ENCODE peak calls at places on chromosomes 3 and 15, in eight cellular contexts. One of them, this sample, is unnamed.

GRCh38 chr15:77939851-77940250 is 137.7 kb downstream of the TBC1D2B start:
- DNase-seq in heart left ventricle: no peak
- DNase-seq in IMR-90: no peak
- DNase-seq in sigmoid colon: no peak
- DNase-seq in suprapubic skin: no peak
- DNase-seq in spleen: no peak
- DNase-seq in K562: no peak
- DNase-seq in lower leg skin: no peak
- DNase-seq in this sample: no peak

GRCh38 chr3:20140881-20141280 is 45.1 kb downstream of the SGO1 start:
- DNase-seq in heart left ventricle: no peak
- DNase-seq in IMR-90: no peak
- DNase-seq in sigmoid colon: no peak
- DNase-seq in suprapubic skin: no peak
- DNase-seq in spleen: no peak
- DNase-seq in K562: no peak
- DNase-seq in lower leg skin: no peak
- DNase-seq in this sample: no peak

GRCh38 chr3:138438896-138439295 is 4.5 kb downstream of the ESYT3 start:
- DNase-seq in heart left ventricle: no peak
- DNase-seq in IMR-90: no peak
- DNase-seq in sigmoid colon: no peak
- DNase-seq in suprapubic skin: no peak
- DNase-seq in spleen: no peak
- DNase-seq in K562: no peak
- DNase-seq in lower leg skin: no peak
- DNase-seq in this sample: no peak

GRCh38 chr3:69809076-69809835 is 70.0 kb downstream of the MITF start:
- DNase-seq in heart left ventricle: no peak
- DNase-seq in IMR-90: peak
- DNase-seq in sigmoid colon: no peak
- DNase-seq in suprapubic skin: no peak
- DNase-seq in spleen: no peak
- DNase-seq in K562: no peak
- DNase-seq in lower leg skin: no peak
- DNase-seq in this sample: no peak

GRCh38 chr15:88652456-88653199 is 13.8 kb downstream of the ISG20 start:
- DNase-seq in heart left ventricle: no peak
- DNase-seq in IMR-90: no peak
- DNase-seq in sigmoid colon: peak
- DNase-seq in suprapubic skin: peak
- DNase-seq in spleen: peak
- DNase-seq in K562: no peak
- DNase-seq in lower leg skin: no peak
- DNase-seq in this sample: no peak

GRCh38 chr3:45179163-45179562 is 33.0 kb upstream of the CDCP1 start:
- DNase-seq in heart left ventricle: no peak
- DNase-seq in IMR-90: no peak
- DNase-seq in sigmoid colon: no peak
- DNase-seq in suprapubic skin: peak
- DNase-seq in spleen: peak
- DNase-seq in K562: no peak
- DNase-seq in lower leg skin: peak
- DNase-seq in this sample: no peak

GRCh38 chr15:35168464-35168863 is 83.4 kb upstream of the NANOGP8 start:
- DNase-seq in heart left ventricle: no peak
- DNase-seq in IMR-90: peak
- DNase-seq in sigmoid colon: no peak
- DNase-seq in suprapubic skin: no peak
- DNase-seq in spleen: no peak
- DNase-seq in K562: no peak
- DNase-seq in lower leg skin: no peak
- DNase-seq in this sample: no peak

GRCh38 chr3:62558549-62559112 is 185.3 kb upstream of the FEZF2 start:
- DNase-seq in heart left ventricle: no peak
- DNase-seq in IMR-90: peak
- DNase-seq in sigmoid colon: no peak
- DNase-seq in suprapubic skin: no peak
- DNase-seq in spleen: no peak
- DNase-seq in K562: peak
- DNase-seq in lower leg skin: no peak
- DNase-seq in this sample: no peak

GRCh38 chr3:50516048-50516871 is 12.8 kb upstream of the CACNA2D2 start:
- DNase-seq in heart left ventricle: peak
- DNase-seq in IMR-90: no peak
- DNase-seq in sigmoid colon: no peak
- DNase-seq in suprapubic skin: no peak
- DNase-seq in spleen: peak
- DNase-seq in K562: peak
- DNase-seq in lower leg skin: no peak
- DNase-seq in this sample: no peak

GRCh38 chr3:49120438-49121135 is at the start of gene USP19:
- DNase-seq in heart left ventricle: peak
- DNase-seq in IMR-90: peak
- DNase-seq in sigmoid colon: peak
- DNase-seq in suprapubic skin: peak
- DNase-seq in spleen: peak
- DNase-seq in K562: peak
- DNase-seq in lower leg skin: peak
- DNase-seq in this sample: peak
- TF ChIP-seq POLR2A in heart left ventricle: peak
- TF ChIP-seq POLR2A in IMR-90: peak
- TF ChIP-seq POLR2A in sigmoid colon: peak
- TF ChIP-seq POLR2A in suprapubic skin: peak
- TF ChIP-seq POLR2A in spleen: no peak
- TF ChIP-seq POLR2A in K562: peak
- TF ChIP-seq POLR2A in lower leg skin: no peak
- TF ChIP-seq POLR2A in this sample: peak

DNA sequence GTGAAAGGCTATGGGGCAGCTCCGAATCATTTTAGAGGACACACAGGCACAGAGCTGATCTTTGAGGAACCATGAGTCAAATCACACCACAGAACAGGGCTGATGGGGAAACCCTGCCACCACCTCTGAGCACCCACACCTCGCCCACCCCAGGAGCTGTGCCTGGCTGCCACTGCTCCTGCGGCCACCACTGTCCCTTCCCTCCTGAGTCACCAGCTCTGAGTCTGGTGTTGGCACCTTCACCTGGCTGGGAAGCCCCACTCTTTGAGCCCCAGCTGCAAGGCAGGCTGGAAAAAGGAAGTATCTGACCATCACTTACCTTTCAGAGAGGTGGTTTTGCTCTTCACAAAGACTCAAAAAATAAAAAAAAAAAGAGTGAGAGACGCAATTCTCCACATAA is 63.6 kb upstream of the MEF2A start:
- DNase-seq in heart left ventricle: no peak
- DNase-seq in IMR-90: no peak
- DNase-seq in sigmoid colon: no peak
- DNase-seq in suprapubic skin: no peak
- DNase-seq in spleen: no peak
- DNase-seq in K562: no peak
- DNase-seq in lower leg skin: no peak
- DNase-seq in this sample: no peak
- TF ChIP-seq POLR2A in heart left ventricle: no peak
- TF ChIP-seq POLR2A in IMR-90: no peak
- TF ChIP-seq POLR2A in sigmoid colon: no peak
- TF ChIP-seq POLR2A in suprapubic skin: no peak
- TF ChIP-seq POLR2A in spleen: no peak
- TF ChIP-seq POLR2A in K562: no peak
- TF ChIP-seq POLR2A in lower leg skin: no peak
- TF ChIP-seq POLR2A in this sample: no peak

GRCh38 chr15:66703540-66703941 is 1.5 kb downstream of the SMAD6 start:
- DNase-seq in heart left ventricle: peak
- DNase-seq in IMR-90: peak
- DNase-seq in sigmoid colon: no peak
- DNase-seq in suprapubic skin: no peak
- DNase-seq in spleen: peak
- DNase-seq in K562: no peak
- DNase-seq in lower leg skin: no peak
- DNase-seq in this sample: no peak
- TF ChIP-seq POLR2A in heart left ventricle: no peak
- TF ChIP-seq POLR2A in IMR-90: no peak
- TF ChIP-seq POLR2A in sigmoid colon: no peak
- TF ChIP-seq POLR2A in suprapubic skin: no peak
- TF ChIP-seq POLR2A in spleen: no peak
- TF ChIP-seq POLR2A in K562: no peak
- TF ChIP-seq POLR2A in lower leg skin: no peak
- TF ChIP-seq POLR2A in this sample: no peak

GRCh38 chr3:166195808-166196207 is 358.6 kb upstream of the BCHE start:
- DNase-seq in heart left ventricle: no peak
- DNase-seq in IMR-90: peak
- DNase-seq in sigmoid colon: no peak
- DNase-seq in suprapubic skin: no peak
- DNase-seq in spleen: no peak
- DNase-seq in K562: no peak
- DNase-seq in lower leg skin: no peak
- DNase-seq in this sample: no peak

GRCh38 chr3:166201476-166201875 is 364.3 kb upstream of the BCHE start:
- DNase-seq in heart left ventricle: no peak
- DNase-seq in IMR-90: no peak
- DNase-seq in sigmoid colon: no peak
- DNase-seq in suprapubic skin: no peak
- DNase-seq in spleen: no peak
- DNase-seq in K562: no peak
- DNase-seq in lower leg skin: no peak
- DNase-seq in this sample: no peak

GRCh38 chr3:166205158-166205557 is 367.9 kb upstream of the BCHE start:
- DNase-seq in heart left ventricle: no peak
- DNase-seq in IMR-90: no peak
- DNase-seq in sigmoid colon: no peak
- DNase-seq in suprapubic skin: no peak
- DNase-seq in spleen: no peak
- DNase-seq in K562: no peak
- DNase-seq in lower leg skin: no peak
- DNase-seq in this sample: no peak

DNA sequence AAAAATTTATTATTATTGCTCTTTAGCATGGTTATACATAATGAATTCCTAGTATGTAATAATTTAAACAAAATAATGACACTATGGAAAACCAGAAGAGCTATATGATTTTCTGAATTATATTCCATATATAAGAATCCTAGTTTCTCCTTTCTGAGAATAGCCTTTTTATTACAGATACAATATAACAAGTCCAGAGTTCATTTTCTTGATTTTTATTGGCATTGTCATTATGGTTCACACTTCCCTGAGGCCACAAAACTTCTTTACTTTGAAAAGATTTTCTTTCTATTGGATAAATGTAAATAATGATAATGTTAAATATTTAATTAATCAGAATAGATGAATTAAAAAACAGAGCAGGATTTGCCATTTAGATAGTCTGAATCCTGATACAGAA is 362.3 kb upstream of the BCHE start:
- DNase-seq in heart left ventricle: no peak
- DNase-seq in IMR-90: no peak
- DNase-seq in sigmoid colon: no peak
- DNase-seq in suprapubic skin: no peak
- DNase-seq in spleen: no peak
- DNase-seq in K562: no peak
- DNase-seq in lower leg skin: no peak
- DNase-seq in this sample: no peak
- TF ChIP-seq POLR2A in heart left ventricle: no peak
- TF ChIP-seq POLR2A in IMR-90: no peak
- TF ChIP-seq POLR2A in sigmoid colon: no peak
- TF ChIP-seq POLR2A in suprapubic skin: no peak
- TF ChIP-seq POLR2A in spleen: no peak
- TF ChIP-seq POLR2A in K562: no peak
- TF ChIP-seq POLR2A in lower leg skin: no peak
- TF ChIP-seq POLR2A in this sample: no peak

GRCh38 chr15:79310985-79311900 is at the start of gene TMED3:
- DNase-seq in heart left ventricle: peak
- DNase-seq in IMR-90: peak
- DNase-seq in sigmoid colon: peak
- DNase-seq in suprapubic skin: no peak
- DNase-seq in spleen: peak
- DNase-seq in K562: peak
- DNase-seq in lower leg skin: peak
- DNase-seq in this sample: no peak
- TF ChIP-seq POLR2A in heart left ventricle: no peak
- TF ChIP-seq POLR2A in IMR-90: peak
- TF ChIP-seq POLR2A in sigmoid colon: no peak
- TF ChIP-seq POLR2A in suprapubic skin: no peak
- TF ChIP-seq POLR2A in spleen: no peak
- TF ChIP-seq POLR2A in K562: peak
- TF ChIP-seq POLR2A in lower leg skin: no peak
- TF ChIP-seq POLR2A in this sample: no peak

DNA sequence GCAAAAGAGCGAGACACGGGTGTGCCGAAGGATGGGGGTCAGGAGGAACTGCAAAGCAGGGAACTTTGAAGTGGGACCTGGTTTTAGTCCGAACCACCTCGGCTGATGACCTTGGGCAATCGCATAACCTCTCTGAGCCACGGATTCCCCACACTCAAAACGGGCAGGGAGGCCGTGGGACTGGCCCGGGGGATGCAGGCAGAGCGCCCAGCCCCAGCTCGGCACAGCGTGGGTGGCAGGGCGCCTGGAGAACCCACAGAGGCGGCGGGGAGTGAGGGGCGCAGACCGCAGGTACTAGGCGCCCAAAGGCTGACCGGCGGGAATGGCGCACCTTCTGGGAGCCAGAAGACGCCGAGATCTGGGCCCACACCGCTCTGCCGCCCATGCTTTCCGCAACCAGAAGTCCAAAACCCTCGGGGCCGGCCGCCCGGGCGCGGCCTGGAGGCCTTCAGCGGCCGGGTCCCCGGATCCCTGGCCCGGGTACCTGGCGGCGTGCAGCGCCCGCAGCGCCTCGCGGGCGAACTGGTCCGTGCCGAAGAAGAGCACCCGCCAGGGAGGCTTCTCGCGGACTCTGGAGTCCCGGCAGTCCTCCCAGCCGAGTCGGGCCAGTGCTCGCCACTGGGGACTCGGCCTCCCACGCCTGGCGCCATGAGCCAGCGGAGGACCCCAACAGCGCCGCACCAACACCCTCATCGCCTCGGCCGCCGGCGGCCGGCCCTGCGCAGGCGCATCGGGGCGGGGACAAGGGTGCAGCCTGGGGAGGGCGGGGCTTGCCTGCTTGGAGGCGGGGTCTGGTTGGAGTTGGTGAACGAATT is at the start of gene MTFMT:
- DNase-seq in heart left ventricle: peak
- DNase-seq in IMR-90: peak
- DNase-seq in sigmoid colon: peak
- DNase-seq in suprapubic skin: peak
- DNase-seq in spleen: peak
- DNase-seq in K562: peak
- DNase-seq in lower leg skin: peak
- DNase-seq in this sample: peak
- TF ChIP-seq POLR2A in heart left ventricle: peak
- TF ChIP-seq POLR2A in IMR-90: peak
- TF ChIP-seq POLR2A in sigmoid colon: peak
- TF ChIP-seq POLR2A in suprapubic skin: no peak
- TF ChIP-seq POLR2A in spleen: no peak
- TF ChIP-seq POLR2A in K562: peak
- TF ChIP-seq POLR2A in lower leg skin: no peak
- TF ChIP-seq POLR2A in this sample: no peak

This sample was measured in esophagus squamous epithelium.